ENCODE peak calls at places on chromosomes 5 and 9, in nine cellular contexts. C is mesenchymal stem cell; P is fibroblast of lung; X is BE2C; L is heart right ventricle; K is esophagus squamous epithelium; R is pancreas; Q is CD4-positive, alpha-beta memory T cell; F is A549. T is an unnamed sample. For H3K4me1, the result is how much of the 10 kb centered on the place peaks cover.

GRCh38 chr5:82938901-82939300 is 138.3 kb downstream of the TMEM167A start:
- DNase-seq in C (no peak), P (no peak), X (no peak), L (no peak), K (no peak), R (no peak), Q (no peak), F (no peak), T (no peak)

GRCh38 chr5:13994606-13995336 is 50.3 kb upstream of the DNAH5 start:
- DNase-seq in C (no peak), P (no peak), X (no peak), L (no peak), K (no peak), R (no peak), Q (no peak), F (no peak), T (no peak)

GRCh38 chr9:135294826-135295225 is 184.8 kb upstream of the PPP1R26 start:
- DNase-seq in C (no peak), P (no peak), X (peak), L (no peak), K (no peak), R (no peak), Q (no peak), F (no peak), T (no peak)

GRCh38 chr9:73344060-73344459 is 192.4 kb downstream of the ANXA1 start:
- DNase-seq in C (no peak), P (no peak), X (no peak), L (no peak), K (no peak), R (no peak), Q (no peak), F (no peak), T (no peak)

GRCh38 chr5:44641820-44642219 is 166.9 kb upstream of the MRPS30 start:
- DNase-seq in C (no peak), P (no peak), X (no peak), L (no peak), K (no peak), R (no peak), Q (no peak), F (no peak), T (no peak)

GRCh38 chr5:134101686-134102439 is 12.6 kb upstream of the TCF7 start:
- DNase-seq in C (peak), P (peak), X (peak), L (peak), K (no peak), R (peak), Q (peak), F (peak), T (peak)

GRCh38 chr5:179370490-179371122 is 25.3 kb upstream of the ADAMTS2 start:
- DNase-seq in C (no peak), P (no peak), X (no peak), L (no peak), K (no peak), R (no peak), Q (no peak), F (no peak), T (no peak)

GRCh38 chr5:148696438-148697036 is 42.2 kb upstream of the HTR4 start:
- DNase-seq in C (no peak), P (no peak), X (no peak), L (no peak), K (no peak), R (no peak), Q (no peak), F (no peak), T (no peak)

GRCh38 chr5:176682016-176682531 is 34.8 kb downstream of the TSPAN17 start:
- DNase-seq in C (no peak), P (no peak), X (no peak), L (no peak), K (no peak), R (no peak), Q (no peak), F (no peak), T (no peak)

GRCh38 chr5:112635276-112635675 is 102.4 kb upstream of the APC start:
- DNase-seq in C (no peak), P (no peak), X (no peak), L (no peak), K (no peak), R (no peak), Q (no peak), F (no peak), T (no peak)

GRCh38 chr9:135644631-135645218 is 5.4 kb upstream of the GLT6D1 start:
- DNase-seq in C (no peak), P (no peak), X (no peak), L (no peak), K (no peak), R (no peak), Q (no peak), F (no peak), T (no peak)

GRCh38 chr5:671459-672328 is 21.5 kb downstream of the TPPP start:
- DNase-seq in C (peak), P (peak), X (peak), L (peak), K (no peak), R (peak), Q (peak), F (peak), T (peak)

GRCh38 chr5:73412597-73412988 is 36.0 kb downstream of the FOXD1 start:
- DNase-seq in C (no peak), P (peak), X (no peak), L (no peak), K (no peak), R (no peak), Q (no peak), F (peak), T (no peak)

GRCh38 chr9:137236238-137236935 is 4.7 kb upstream of the TUBB4B start:
- DNase-seq in C (peak), P (peak), X (peak), L (peak), K (no peak), R (peak), Q (peak), F (peak), T (peak)

GRCh38 chr5:125700380-125700856 is 722.8 kb upstream of the GRAMD2B start:
- DNase-seq in C (peak), P (peak), X (peak), L (no peak), K (no peak), R (peak), Q (no peak), F (no peak), T (no peak)

GRCh38 chr9:20397348-20397747 is 225.0 kb downstream of the MLLT3 start:
- DNase-seq in C (no peak), P (no peak), X (no peak), L (no peak), K (no peak), R (no peak), Q (no peak), F (no peak), T (no peak)

GRCh38 chr5:134028496-134028895 is 23.7 kb upstream of the VDAC1 start:
- DNase-seq in C (no peak), P (peak), X (no peak), L (no peak), K (no peak), R (no peak), Q (no peak), F (no peak), T (no peak)

GRCh38 chr9:2662496-2662895 is 40.9 kb downstream of the VLDLR start:
- DNase-seq in C (no peak), P (no peak), X (peak), L (no peak), K (no peak), R (peak), Q (no peak), F (no peak), T (no peak)

GRCh38 chr9:115353681-115354080 is 235.7 kb upstream of the TNC start:
- DNase-seq in C (no peak), P (peak), X (no peak), L (no peak), K (no peak), R (no peak), Q (no peak), F (no peak), T (no peak)

GRCh38 chr9:37529111-37529510 is 43.4 kb downstream of the POLR1E start:
- DNase-seq in C (no peak), P (peak), X (no peak), L (no peak), K (no peak), R (no peak), Q (peak), F (no peak), T (peak)

GRCh38 chr9:101383361-101383760 is 1.4 kb downstream of the BAAT start:
- DNase-seq in C (no peak), P (peak), X (no peak), L (no peak), K (no peak), R (no peak), Q (no peak), F (no peak), T (no peak)

GRCh38 chr9:95753762-95754465 is 121.6 kb upstream of the ERCC6L2 start:
- DNase-seq in C (no peak), P (no peak), X (peak), L (peak), K (no peak), R (no peak), Q (no peak), F (no peak), T (no peak)

GRCh38 chr9:131302244-131303075 is 12.9 kb downstream of the PLPP7 start:
- DNase-seq in C (no peak), P (no peak), X (no peak), L (peak), K (no peak), R (peak), Q (no peak), F (no peak), T (no peak)

GRCh38 chr5:82821978-82822927 is 254.9 kb downstream of the TMEM167A start:
- DNase-seq in C (no peak), P (peak), X (no peak), L (no peak), K (no peak), R (no peak), Q (no peak), F (no peak), T (no peak)

GRCh38 chr5:111641533-111642230 is 115.3 kb downstream of the NREP start:
- DNase-seq in C (peak), P (peak), X (no peak), L (no peak), K (no peak), R (no peak), Q (no peak), F (no peak), T (no peak)

GRCh38 chr9:14312721-14313377 is 1.1 kb downstream of the NFIB start:
- DNase-seq in C (peak), P (peak), X (peak), L (peak), K (no peak), R (peak), Q (no peak), F (no peak), T (no peak)

GRCh38 chr5:98606961-98607360 is 166.5 kb upstream of the RGMB start:
- DNase-seq in C (no peak), P (no peak), X (no peak), L (no peak), K (no peak), R (no peak), Q (no peak), F (no peak), T (no peak)

GRCh38 chr9:118482311-118482710 is 778.1 kb downstream of the TLR4 start:
- DNase-seq in C (no peak), P (no peak), X (no peak), L (no peak), K (no peak), R (no peak), Q (no peak), F (no peak), T (no peak)

GRCh38 chr9:18396102-18396728 is 77.7 kb upstream of the ADAMTSL1 start:
- DNase-seq in C (no peak), P (peak), X (no peak), L (no peak), K (no peak), R (no peak), Q (no peak), F (no peak), T (no peak)

GRCh38 chr9:105157178-105157583 is 87.3 kb upstream of the SLC44A1 start:
- DNase-seq in C (peak), P (peak), X (peak), L (peak), K (no peak), R (peak), Q (peak), F (peak), T (no peak)

GRCh38 chr9:129524848-129525345 is 96.0 kb downstream of the C9orf50 start:
- DNase-seq in C (no peak), P (no peak), X (no peak), L (no peak), K (no peak), R (no peak), Q (no peak), F (no peak), T (no peak)
- H3K4me1 ChIP-seq in C (under half), P (under half), X (under half), L (under half), K (under half), R (under half), Q (under half), F (under half), T (under half)

DNA sequence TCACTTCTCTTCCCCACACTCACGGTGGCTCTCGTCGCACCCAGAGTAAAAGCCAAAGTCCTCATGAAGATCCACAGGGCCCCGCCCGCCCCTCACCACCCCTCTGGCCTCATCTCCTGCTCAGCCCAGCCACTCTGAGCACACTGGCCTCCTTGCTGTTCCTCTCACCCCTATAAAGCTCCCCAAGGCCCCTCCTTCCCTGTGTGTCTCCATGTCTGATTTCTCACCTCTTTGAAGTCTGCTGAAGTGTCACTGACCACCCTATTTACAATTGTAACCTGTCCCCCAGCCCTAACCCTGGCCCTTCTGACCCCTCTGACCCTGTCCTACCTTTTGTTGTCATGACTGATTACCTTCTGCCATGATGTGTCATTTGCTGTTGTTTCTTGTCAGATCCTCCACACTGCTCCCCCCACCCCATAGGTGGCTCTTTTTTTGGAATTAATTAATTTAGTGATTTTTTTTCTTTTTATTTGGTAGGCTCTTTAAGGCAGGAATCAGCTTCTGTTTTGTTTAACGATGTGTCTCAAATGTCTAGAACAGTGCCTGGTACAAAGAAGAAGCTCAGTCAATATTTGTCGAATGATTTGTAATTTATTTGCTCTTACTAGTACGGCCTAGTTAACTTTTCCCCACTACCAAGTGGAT is 90.2 kb downstream of the IQGAP2 start:
- DNase-seq in C (no peak), P (no peak), X (no peak), L (no peak), K (no peak), R (no peak), Q (no peak), F (no peak), T (no peak)
- H3K4me1 ChIP-seq in C (under half), P (under half), X (under half), L (under half), K (under half), R (under half), Q (under half), F (under half), T (under half)

GRCh38 chr9:133143639-133144141 is 20.0 kb downstream of the GBGT1 start:
- DNase-seq in C (no peak), P (no peak), X (no peak), L (no peak), K (no peak), R (no peak), Q (no peak), F (no peak), T (no peak)

GRCh38 chr9:133142657-133143592 is 20.8 kb downstream of the GBGT1 start:
- DNase-seq in C (no peak), P (no peak), X (no peak), L (no peak), K (no peak), R (no peak), Q (peak), F (no peak), T (peak)

GRCh38 chr9:133140606-133141005 is 19.6 kb upstream of the RALGDS start:
- DNase-seq in C (no peak), P (no peak), X (no peak), L (no peak), K (no peak), R (peak), Q (no peak), F (no peak), T (no peak)

GRCh38 chr9:133140174-133140505 is 19.1 kb upstream of the RALGDS start:
- DNase-seq in C (no peak), P (no peak), X (no peak), L (no peak), K (no peak), R (peak), Q (no peak), F (no peak), T (no peak)

GRCh38 chr9:133141833-133142594 is 21.0 kb upstream of the RALGDS start:
- DNase-seq in C (no peak), P (no peak), X (peak), L (peak), K (no peak), R (peak), Q (peak), F (no peak), T (peak)
- H3K4me1 ChIP-seq in C (under half), P (under half), X (under half), L (under half), K (half or more), R (under half), Q (half or more), F (under half), T (half or more)

GRCh38 chr5:135388860-135389435 is 10.1 kb downstream of the MACROH2A1 start:
- DNase-seq in C (no peak), P (no peak), X (no peak), L (no peak), K (no peak), R (no peak), Q (no peak), F (no peak), T (no peak)
- H3K4me1 ChIP-seq in C (half or more), P (half or more), X (under half), L (under half), K (half or more), R (under half), Q (under half), F (under half), T (under half)

DNA sequence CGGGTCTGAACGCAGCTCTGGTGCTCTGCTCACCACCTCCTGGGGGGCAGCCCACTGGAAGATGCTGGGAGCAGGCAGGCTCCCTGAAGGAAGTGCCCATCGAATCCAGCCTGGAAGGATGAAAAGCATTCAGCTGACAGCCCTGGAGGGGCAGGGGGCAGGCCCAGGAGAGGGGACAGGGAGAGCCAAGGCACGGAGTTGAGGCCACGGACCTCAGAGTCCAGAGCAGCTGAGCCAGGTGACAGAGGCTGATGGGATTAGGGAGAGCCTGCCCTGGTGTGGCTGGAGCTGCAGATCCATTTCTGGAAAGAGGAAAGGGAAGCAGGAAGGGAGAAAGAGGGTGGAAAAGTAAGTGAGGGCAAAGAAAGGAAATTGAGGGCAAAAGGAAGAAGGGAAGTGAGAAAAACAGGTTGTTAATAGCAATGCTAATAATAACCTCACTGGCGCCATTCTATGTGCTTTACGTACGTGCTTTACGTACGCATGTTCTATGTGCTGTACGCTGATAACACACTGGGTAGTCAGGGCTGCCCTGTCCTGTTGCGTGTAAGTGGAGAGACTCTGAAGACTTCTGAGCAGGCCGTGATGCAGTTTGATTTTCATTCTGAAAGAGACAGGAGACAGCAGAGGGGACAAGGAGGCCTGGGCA is 52.6 kb downstream of the LMX1B start:
- DNase-seq in C (no peak), P (no peak), X (no peak), L (no peak), K (no peak), R (no peak), Q (no peak), F (no peak), T (no peak)
- H3K4me1 ChIP-seq in C (under half), P (under half), X (under half), L (under half), K (under half), R (under half), Q (under half), F (under half), T (under half)

T was measured in effector memory CD4-positive, alpha-beta T cell.